ENCODE peak calls at places on chromosomes 7 and 10, in four cellular contexts. V is cardiac fibroblast; N is germinal center; C is stimulated activated CD8-positive, alpha-beta memory T cell treated with anti-CD3 and anti-CD28 coated beads, Interleukin-2, amount 100 ng/mL, for 48 hours. L is an unnamed sample.
A peak's percentile ranks its signal among the peaks of the same experiment; 100 is the strongest.

GRCh38 chr10:103353281-103353680 is 2.3 kb upstream of the PCGF6 start:
- DNase-seq in V (no peak), N (no peak), C (no peak), L (no peak)

GRCh38 chr7:127751062-127751722 is 99.2 kb downstream of the SND1 start:
- DNase-seq in V (peak; percentile 89), N (no peak), C (no peak), L (peak; percentile 34)

GRCh38 chr7:27188666-27189559 is 3.9 kb upstream of the HOXA11 start:
- DNase-seq in V (peak; percentile 15), N (no peak), C (no peak), L (no peak)

GRCh38 chr7:23473848-23474097 is 3.5 kb upstream of the IGF2BP3 start:
- DNase-seq in V (no peak), N (peak; percentile 36), C (no peak), L (no peak)

GRCh38 chr7:108000875-108001758 is 1.8 kb downstream of the LAMB1 start:
- DNase-seq in V (peak; percentile 73), N (no peak), C (no peak), L (peak; percentile 58)

GRCh38 chr10:62050627-62050924 is 149.1 kb downstream of the ARID5B start:
- DNase-seq in V (no peak), N (no peak), C (no peak), L (no peak)

GRCh38 chr10:114172241-114172640 is 1.8 kb downstream of the CCDC186 start:
- DNase-seq in V (peak; percentile 27), N (no peak), C (no peak), L (peak; percentile 63)

GRCh38 chr7:30690011-30690410 is 7.8 kb upstream of the CRHR2 start:
- DNase-seq in V (no peak), N (no peak), C (no peak), L (no peak)

GRCh38 chr7:47578581-47579270 is 3.2 kb downstream of the TNS3 start:
- DNase-seq in V (no peak), N (no peak), C (no peak), L (peak; percentile 90)

L was measured in mesenchymal stem cell.